ENCODE peak calls at places on chromosomes 3 and 15, in four cellular contexts. N, U, K and M are unnamed samples.
A peak's percentile ranks its signal among the peaks of the same experiment; 100 is the strongest.

GRCh38 chr3:46222435-46223161 is 14.5 kb upstream of the CCR1 start:
- DNase-seq in U (no peak), N (no peak), K (no peak), M (no peak)

GRCh38 chr15:80474224-80474619 is 70.0 kb downstream of the ARNT2 start:
- DNase-seq in U (no peak), K (no peak), N (no peak), M (no peak)

GRCh38 chr15:39474657-39475056 is 106.2 kb upstream of the THBS1 start:
- DNase-seq in U (no peak), K (no peak), N (no peak), M (no peak)

GRCh38 chr15:90890839-90891238 is 6.5 kb downstream of the FES start:
- DNase-seq in K (peak; percentile 56), N (peak; percentile 61), U (no peak), M (no peak)

GRCh38 chr3:21390136-21390535 is 360.9 kb downstream of the ZNF385D start:
- DNase-seq in K (no peak), N (no peak), U (no peak), M (peak; percentile 25)

GRCh38 chr3:18830087-18830486 is 318.2 kb upstream of the KCNH8 start:
- DNase-seq in U (no peak), N (no peak), K (no peak), M (no peak)

GRCh38 chr15:36501063-36501678 is 78.3 kb upstream of the CDIN1 start:
- DNase-seq in K (no peak), U (no peak), N (no peak), M (peak; percentile 88)

GRCh38 chr3:149489060-149489690 is 14.7 kb downstream of the TM4SF4 start:
- DNase-seq in K (no peak), U (no peak), N (no peak), M (peak; percentile 47)

GRCh38 chr3:126607214-126607908 is 47.6 kb downstream of the TXNRD3 start:
- DNase-seq in U (no peak), K (no peak), N (no peak), M (peak; percentile 62)

GRCh38 chr15:48865387-48866079 is 12.4 kb upstream of the EID1 start:
- DNase-seq in N (no peak), U (no peak), K (no peak), M (peak; percentile 77)

GRCh38 chr15:101723874-101724674 is at the start of gene TARS3:
- DNase-seq in N (peak; percentile 97), K (peak; percentile 97), U (peak; percentile 96), M (peak; percentile 85)

GRCh38 chr15:101727186-101727585 is 2.9 kb upstream of the TARS3 start:
- DNase-seq in K (no peak), U (no peak), N (no peak), M (no peak)

GRCh38 chr15:101723161-101723873 is 956 bp downstream of the TARS3 start:
- DNase-seq in U (no peak), N (no peak), K (no peak), M (peak; percentile 12)

GRCh38 chr15:101725073-101725472 is 800 bp upstream of the TARS3 start:
- DNase-seq in K (no peak), N (no peak), U (no peak), M (no peak)

GRCh38 chr15:101724675-101725005 is 367 bp upstream of the TARS3 start:
- DNase-seq in N (no peak), U (no peak), K (no peak), M (no peak)
- H3K4me3 ChIP-seq in N (peak overlapping the region; percentile 99), U (peak overlapping the region; percentile 85), K (peak overlapping the region; percentile 79), M (peak overlapping the region; percentile 33)

DNA sequence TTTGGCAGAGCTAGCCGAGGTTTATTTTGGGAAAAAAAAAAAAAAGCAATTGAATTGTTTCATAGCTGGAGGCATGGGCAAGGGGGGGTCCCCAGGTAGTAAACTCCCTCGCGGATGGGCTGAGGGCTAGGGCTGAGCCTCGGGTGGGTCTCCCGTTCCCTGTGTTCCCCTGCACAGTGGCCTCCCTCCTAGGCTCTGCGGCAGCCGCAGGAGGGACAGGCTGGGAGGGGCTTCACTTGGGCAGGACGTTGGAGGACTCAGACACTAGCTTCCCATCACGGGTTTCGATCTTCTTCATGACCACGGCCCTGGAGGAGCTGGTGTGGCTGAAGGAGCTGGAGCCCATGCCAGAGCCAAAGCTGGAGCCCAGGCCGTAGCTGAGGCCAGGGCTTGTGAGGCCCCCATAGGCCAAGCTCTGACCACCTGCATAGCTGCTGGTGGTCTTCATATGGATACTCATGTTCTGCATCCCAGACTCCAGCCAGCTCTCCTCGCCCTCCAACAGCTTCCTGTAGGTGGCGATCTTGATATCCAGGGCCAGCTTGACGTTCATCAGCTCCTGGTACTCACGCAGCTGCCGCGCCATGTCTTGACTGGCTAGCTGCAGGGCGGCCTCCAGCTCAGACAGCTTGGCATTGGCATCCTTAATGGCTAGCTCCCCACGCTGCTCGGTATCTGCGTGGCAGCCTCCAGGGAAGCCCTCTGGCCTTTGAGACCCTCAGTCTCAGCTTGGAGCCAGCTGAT is 64.0 kb upstream of the CDAN1 start:
- DNase-seq in N (no peak), K (no peak), U (no peak), M (no peak)
- TF ChIP-seq CTCF in N (no peak), K (no peak), U (no peak), M (peak; percentile 19)

DNA sequence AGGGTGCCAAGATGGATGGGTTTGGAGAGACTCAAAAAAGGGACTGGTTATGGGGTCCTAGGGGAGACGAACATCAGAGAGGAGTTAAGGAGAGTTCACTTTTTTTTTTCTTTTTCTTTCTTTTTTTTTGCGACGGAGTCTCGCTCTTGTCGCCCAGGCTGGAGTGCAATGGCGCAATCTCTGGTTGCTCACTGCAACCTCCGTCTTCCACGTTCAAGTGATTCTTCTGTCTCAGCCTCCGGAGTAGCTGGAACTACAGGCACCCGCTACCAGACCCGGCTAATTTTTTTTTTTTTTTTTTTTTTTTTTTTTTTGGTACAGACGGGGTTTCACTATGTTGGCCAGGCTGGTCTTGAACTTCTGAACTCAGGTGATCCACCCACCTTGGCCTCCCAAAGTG is 1.2 kb downstream of the SPINT1 start:
- DNase-seq in K (no peak), U (no peak), N (no peak), M (no peak)
- H3K4me3 ChIP-seq in K (peak overlapping the region; percentile 58), U (peak overlapping the region; percentile 72), N (peak overlapping the region; percentile 43), M (peak overlapping the region; percentile 40)

GRCh38 chr3:169563775-169564059 is 99.8 kb downstream of the MECOM start:
- DNase-seq in N (no peak), U (no peak), K (no peak), M (no peak)

GRCh38 chr3:169562988-169563774 is 100.3 kb downstream of the MECOM start:
- DNase-seq in N (no peak), K (no peak), U (no peak), M (no peak)

GRCh38 chr3:169564883-169565282 is 98.6 kb downstream of the MECOM start:
- DNase-seq in U (no peak), K (no peak), N (no peak), M (no peak)
- TF ChIP-seq CTCF in U (no peak), K (no peak), N (no peak), M (peak; percentile 29)

GRCh38 chr3:114624676-114625181 is 330.9 kb downstream of the TIGIT start:
- DNase-seq in U (peak; percentile 95), N (peak; percentile 98), K (peak; percentile 94), M (peak; percentile 98)

GRCh38 chr3:114623420-114624046 is 329.7 kb downstream of the TIGIT start:
- DNase-seq in U (no peak), K (no peak), N (no peak), M (no peak)

GRCh38 chr3:114619771-114620170 is 325.9 kb downstream of the TIGIT start:
- DNase-seq in K (no peak), U (no peak), N (no peak), M (no peak)

GRCh38 chr3:114624047-114624445 is 330.2 kb downstream of the TIGIT start:
- DNase-seq in N (peak; percentile 92), K (peak; percentile 69), U (peak; percentile 73), M (peak; percentile 67)

DNA sequence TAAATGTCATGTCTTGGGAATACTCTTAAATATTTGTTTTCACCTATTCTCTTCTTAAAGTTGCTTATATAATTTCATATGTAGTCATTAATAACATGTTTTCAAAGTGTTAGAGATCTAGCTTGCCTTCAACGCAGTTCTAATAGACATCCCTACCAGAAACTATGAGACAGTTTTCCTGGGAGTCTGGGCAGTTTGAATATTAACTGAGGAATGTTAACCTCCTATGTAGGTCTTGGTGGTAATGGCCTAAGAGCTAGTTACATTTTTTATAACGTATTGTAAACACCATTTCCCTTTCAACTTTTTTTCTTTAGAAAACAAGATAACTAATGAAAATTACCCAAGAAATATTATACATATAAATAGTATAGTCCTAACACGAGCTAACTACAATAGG is 328.2 kb downstream of the TIGIT start:
- DNase-seq in N (no peak), K (no peak), U (no peak), M (no peak)
- H3K4me3 ChIP-seq in N (no peak overlapping the region), K (no peak overlapping the region), U (no peak overlapping the region), M (no peak overlapping the region)